ENCODE peak calls at places on chromosomes 3 and 15, in nine cellular contexts. T is tibial nerve, R is cardiac muscle cell, G is fibroblast of gingiva, O is NCI-H2171 treated with DMSO at 0.1 percent for 48 hours, J is T-cell, V is putamen, M is substantia nigra, I is uterus. K is an unnamed sample.

GRCh38 chr3:87333393-87333892 is 57.1 kb upstream of the POU1F1 start:
- DNase-seq in T (no peak), R (no peak), G (peak; percentile 41), O (no peak), J (no peak), V (no peak), M (no peak), I (no peak), K (no peak)

GRCh38 chr15:74182131-74182530 is 8.6 kb downstream of the ISLR start:
- DNase-seq in T (no peak), R (no peak), G (no peak), O (no peak), J (no peak), V (no peak), M (no peak), I (peak; percentile 13), K (no peak)

GRCh38 chr3:58989173-58989572 is 60.7 kb downstream of the CFAP20DC start:
- DNase-seq in T (no peak), R (no peak), G (peak; percentile 59), O (no peak), J (no peak), V (peak; percentile 19), M (no peak), I (no peak), K (no peak)

GRCh38 chr3:188299068-188299467 is 145.1 kb downstream of the LPP start:
- DNase-seq in T (no peak), R (no peak), G (no peak), O (no peak), J (no peak), V (no peak), M (no peak), I (no peak), K (no peak)

GRCh38 chr3:148698190-148698806 is 595 bp downstream of the AGTR1 start:
- DNase-seq in T (no peak), R (no peak), G (no peak), O (no peak), J (no peak), V (no peak), M (no peak), I (no peak), K (no peak)

GRCh38 chr3:109413049-109413448 is 75.7 kb upstream of the DPPA4 start:
- DNase-seq in T (no peak), R (no peak), G (no peak), O (no peak), J (no peak), V (no peak), M (no peak), I (no peak), K (no peak)

GRCh38 chr3:141561426-141562034 is 74.7 kb downstream of the RASA2 start:
- DNase-seq in T (peak; percentile 79), R (peak; percentile 60), G (peak; percentile 54), O (peak; percentile 52), J (no peak), V (peak; percentile 54), M (no peak), I (no peak), K (no peak)

GRCh38 chr3:87088366-87088983 is 97.5 kb upstream of the VGLL3 start:
- DNase-seq in T (no peak), R (no peak), G (peak; percentile 7), O (no peak), J (no peak), V (peak; percentile 27), M (no peak), I (peak; percentile 35), K (no peak)

GRCh38 chr15:51917493-51917892 is 54.1 kb downstream of the LEO1 start:
- DNase-seq in T (no peak), R (peak; percentile 38), G (peak; percentile 6), O (peak; percentile 23), J (no peak), V (no peak), M (no peak), I (no peak), K (no peak)

GRCh38 chr15:33195283-33195682 is 769 bp upstream of the FMN1 start:
- DNase-seq in T (no peak), R (no peak), G (no peak), O (no peak), J (no peak), V (peak; percentile 20), M (no peak), I (no peak), K (no peak)

GRCh38 chr15:89551502-89551901 is 23.8 kb upstream of the TICRR start:
- DNase-seq in T (no peak), R (no peak), G (no peak), O (no peak), J (no peak), V (no peak), M (no peak), I (no peak), K (no peak)

GRCh38 chr3:3851621-3852323 is 52.5 kb downstream of the LRRN1 start:
- DNase-seq in T (no peak), R (no peak), G (no peak), O (no peak), J (no peak), V (no peak), M (no peak), I (no peak), K (no peak)

GRCh38 chr3:47877288-47877687 is 74.3 kb downstream of the DHX30 start:
- DNase-seq in T (no peak), R (no peak), G (no peak), O (no peak), J (no peak), V (no peak), M (no peak), I (no peak), K (no peak)

GRCh38 chr3:13192471-13193213 is 119.4 kb upstream of the IQSEC1 start:
- DNase-seq in T (no peak), R (no peak), G (no peak), O (no peak), J (no peak), V (no peak), M (no peak), I (no peak), K (no peak)

K was measured in CD4-positive, alpha-beta T cell.